ENCODE peak calls at places on chromosomes 6 and 20, in six cellular contexts. One of them, this sample, is unnamed.

GRCh38 chr6:6629416-6629815 is 40.9 kb downstream of the LY86 start:
- DNase-seq in uterus: no peak
- DNase-seq in A549: no peak
- DNase-seq in Peyer's patch: no peak
- DNase-seq in spleen: no peak
- DNase-seq in adrenal gland: no peak
- DNase-seq in this sample: no peak

GRCh38 chr6:2796884-2797283 is 31.7 kb downstream of the WRNIP1 start:
- DNase-seq in uterus: no peak
- DNase-seq in A549: no peak
- DNase-seq in Peyer's patch: no peak
- DNase-seq in spleen: no peak
- DNase-seq in adrenal gland: no peak
- DNase-seq in this sample: no peak

GRCh38 chr6:140731741-140732140 is 1357.3 kb upstream of the CITED2 start:
- DNase-seq in uterus: no peak
- DNase-seq in A549: no peak
- DNase-seq in Peyer's patch: no peak
- DNase-seq in spleen: no peak
- DNase-seq in adrenal gland: no peak
- DNase-seq in this sample: no peak

GRCh38 chr20:13442990-13443389 is 195.7 kb downstream of the TASP1 start:
- DNase-seq in uterus: no peak
- DNase-seq in A549: no peak
- DNase-seq in Peyer's patch: no peak
- DNase-seq in spleen: no peak
- DNase-seq in adrenal gland: no peak
- DNase-seq in this sample: no peak

GRCh38 chr6:137191238-137191637 is 17.8 kb upstream of the IL22RA2 start:
- DNase-seq in uterus: no peak
- DNase-seq in A549: no peak
- DNase-seq in Peyer's patch: no peak
- DNase-seq in spleen: no peak
- DNase-seq in adrenal gland: no peak
- DNase-seq in this sample: no peak

GRCh38 chr6:73460044-73460443 is 1.5 kb upstream of the MTO1 start:
- DNase-seq in uterus: no peak
- DNase-seq in A549: no peak
- DNase-seq in Peyer's patch: no peak
- DNase-seq in spleen: no peak
- DNase-seq in adrenal gland: no peak
- DNase-seq in this sample: no peak

GRCh38 chr6:143806282-143807102 is 36.6 kb upstream of the LTV1 start:
- DNase-seq in uterus: no peak
- DNase-seq in A549: no peak
- DNase-seq in Peyer's patch: no peak
- DNase-seq in spleen: no peak
- DNase-seq in adrenal gland: no peak
- DNase-seq in this sample: no peak

GRCh38 chr6:44022296-44022661 is 105.0 kb downstream of the MRPL14 start:
- DNase-seq in uterus: no peak
- DNase-seq in A549: no peak
- DNase-seq in Peyer's patch: no peak
- DNase-seq in spleen: no peak
- DNase-seq in adrenal gland: no peak
- DNase-seq in this sample: no peak

GRCh38 chr20:25135031-25135430 is 53.1 kb upstream of the VSX1 start:
- DNase-seq in uterus: no peak
- DNase-seq in A549: no peak
- DNase-seq in Peyer's patch: no peak
- DNase-seq in spleen: no peak
- DNase-seq in adrenal gland: no peak
- DNase-seq in this sample: no peak

GRCh38 chr20:9903048-9903651 is 64.3 kb upstream of the PAK5 start:
- DNase-seq in uterus: no peak
- DNase-seq in A549: peak
- DNase-seq in Peyer's patch: no peak
- DNase-seq in spleen: no peak
- DNase-seq in adrenal gland: no peak
- DNase-seq in this sample: no peak

GRCh38 chr6:87628424-87628823 is 38.5 kb downstream of the ORC3 start:
- DNase-seq in uterus: no peak
- DNase-seq in A549: no peak
- DNase-seq in Peyer's patch: no peak
- DNase-seq in spleen: no peak
- DNase-seq in adrenal gland: no peak
- DNase-seq in this sample: no peak

GRCh38 chr20:41081276-41081814 is 52.7 kb downstream of the TOP1 start:
- DNase-seq in uterus: no peak
- DNase-seq in A549: no peak
- DNase-seq in Peyer's patch: no peak
- DNase-seq in spleen: no peak
- DNase-seq in adrenal gland: no peak
- DNase-seq in this sample: no peak

GRCh38 chr6:6686748-6687601 is 98.5 kb downstream of the LY86 start:
- DNase-seq in uterus: peak
- DNase-seq in A549: peak
- DNase-seq in Peyer's patch: peak
- DNase-seq in spleen: peak
- DNase-seq in adrenal gland: peak
- DNase-seq in this sample: no peak

GRCh38 chr6:42138630-42139619 is 3.5 kb downstream of the C6orf132 start:
- DNase-seq in uterus: no peak
- DNase-seq in A549: no peak
- DNase-seq in Peyer's patch: no peak
- DNase-seq in spleen: no peak
- DNase-seq in adrenal gland: no peak
- DNase-seq in this sample: no peak

GRCh38 chr6:156534594-156534993 is 242.6 kb upstream of the ARID1B start:
- DNase-seq in uterus: no peak
- DNase-seq in A549: no peak
- DNase-seq in Peyer's patch: no peak
- DNase-seq in spleen: no peak
- DNase-seq in adrenal gland: no peak
- DNase-seq in this sample: no peak

GRCh38 chr6:58419321-58419720 is 1101.9 kb downstream of the PRIM2 start:
- DNase-seq in uterus: no peak
- DNase-seq in A549: no peak
- DNase-seq in Peyer's patch: no peak
- DNase-seq in spleen: no peak
- DNase-seq in adrenal gland: no peak
- DNase-seq in this sample: no peak

GRCh38 chr6:169251371-169251802 is 2.3 kb downstream of the THBS2 start:
- DNase-seq in uterus: peak
- DNase-seq in A549: no peak
- DNase-seq in Peyer's patch: no peak
- DNase-seq in spleen: no peak
- DNase-seq in adrenal gland: no peak
- DNase-seq in this sample: no peak

DNA sequence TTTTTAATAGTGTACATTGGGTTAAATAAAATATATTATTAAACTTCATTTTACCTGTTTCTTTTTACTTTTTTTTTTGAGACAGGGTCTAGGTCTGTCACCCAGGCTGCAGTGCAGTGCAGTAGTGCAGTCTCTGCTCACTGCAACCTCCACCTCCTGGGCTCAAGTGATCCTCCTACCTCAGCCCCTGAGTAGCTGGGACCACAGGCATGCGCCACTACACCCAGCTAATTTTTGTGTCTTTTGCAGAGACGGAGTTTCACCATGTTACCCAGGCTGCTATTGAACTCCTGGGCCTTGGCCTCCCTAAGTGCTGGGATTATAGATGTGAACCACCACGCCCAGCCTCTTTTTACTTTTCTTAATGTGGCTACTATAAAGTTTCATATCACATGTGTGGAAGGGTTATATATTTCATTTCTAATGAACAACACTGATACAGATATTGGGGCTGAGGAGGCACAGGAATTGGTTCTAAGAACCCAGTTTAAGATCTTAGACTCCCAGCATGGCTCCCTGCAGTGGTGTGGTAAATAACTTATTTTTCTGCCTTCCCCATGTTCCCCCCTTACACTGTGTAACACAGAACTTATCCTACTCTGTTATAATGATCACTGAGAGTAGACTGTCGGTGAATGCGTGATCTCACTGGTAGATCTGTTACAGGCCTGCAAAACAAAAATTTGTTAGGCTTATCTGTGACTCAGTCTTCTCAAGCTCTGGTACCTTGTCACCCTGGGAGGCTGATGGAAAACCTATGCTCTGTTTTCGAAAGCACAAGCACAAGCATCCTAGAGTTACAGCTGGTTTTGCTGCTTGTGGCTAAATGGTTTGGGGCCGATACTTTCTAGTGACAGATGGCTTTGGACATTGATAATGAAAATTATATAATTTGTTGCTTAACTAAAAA is 5.8 kb upstream of the ATXN1 start:
- DNase-seq in uterus: no peak
- DNase-seq in A549: no peak
- DNase-seq in Peyer's patch: no peak
- DNase-seq in spleen: no peak
- DNase-seq in adrenal gland: no peak
- DNase-seq in this sample: no peak
- H3K27ac ChIP-seq in uterus: no peak
- H3K27ac ChIP-seq in A549: peak
- H3K27ac ChIP-seq in Peyer's patch: peak
- H3K27ac ChIP-seq in spleen: no peak
- H3K27ac ChIP-seq in adrenal gland: no peak
- H3K27ac ChIP-seq in this sample: peak

GRCh38 chr6:19736066-19736465 is 101.1 kb upstream of the ID4 start:
- DNase-seq in uterus: no peak
- DNase-seq in A549: no peak
- DNase-seq in Peyer's patch: no peak
- DNase-seq in spleen: no peak
- DNase-seq in adrenal gland: no peak
- DNase-seq in this sample: no peak

GRCh38 chr6:19734519-19734918 is 102.7 kb upstream of the ID4 start:
- DNase-seq in uterus: no peak
- DNase-seq in A549: no peak
- DNase-seq in Peyer's patch: no peak
- DNase-seq in spleen: no peak
- DNase-seq in adrenal gland: no peak
- DNase-seq in this sample: no peak

GRCh38 chr6:19734061-19734460 is 103.1 kb upstream of the ID4 start:
- DNase-seq in uterus: no peak
- DNase-seq in A549: no peak
- DNase-seq in Peyer's patch: no peak
- DNase-seq in spleen: no peak
- DNase-seq in adrenal gland: no peak
- DNase-seq in this sample: no peak

DNA sequence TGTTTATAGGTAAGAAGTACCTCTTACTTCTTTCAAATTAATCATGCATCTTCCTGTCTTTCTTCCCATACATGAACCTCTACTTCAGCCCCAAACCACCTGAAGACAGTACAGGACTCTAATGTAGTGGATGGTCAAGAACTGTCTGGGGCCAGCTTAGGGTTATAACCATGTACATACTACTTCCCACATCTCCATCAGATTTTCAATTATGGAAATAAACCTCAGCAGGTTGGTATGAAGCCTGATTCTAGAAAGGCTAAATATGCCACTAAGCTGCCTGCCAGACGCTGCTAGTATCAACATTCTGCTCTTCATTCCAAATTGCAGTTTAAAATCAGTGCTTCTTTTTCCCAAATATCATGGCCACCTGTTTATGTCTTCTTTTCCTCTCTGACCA is 99.2 kb upstream of the ID4 start:
- DNase-seq in uterus: no peak
- DNase-seq in A549: no peak
- DNase-seq in Peyer's patch: no peak
- DNase-seq in spleen: no peak
- DNase-seq in adrenal gland: no peak
- DNase-seq in this sample: no peak
- TF ChIP-seq POLR2A in uterus: no peak
- TF ChIP-seq POLR2A in A549: no peak
- TF ChIP-seq POLR2A in Peyer's patch: no peak
- TF ChIP-seq POLR2A in spleen: no peak
- TF ChIP-seq POLR2A in adrenal gland: no peak
- TF ChIP-seq POLR2A in this sample: no peak

GRCh38 chr20:50470249-50470858 is 39.8 kb upstream of the PTPN1 start:
- DNase-seq in uterus: no peak
- DNase-seq in A549: no peak
- DNase-seq in Peyer's patch: no peak
- DNase-seq in spleen: no peak
- DNase-seq in adrenal gland: no peak
- DNase-seq in this sample: no peak
- TF ChIP-seq CTCF in uterus: no peak
- TF ChIP-seq CTCF in A549: no peak
- TF ChIP-seq CTCF in Peyer's patch: no peak
- TF ChIP-seq CTCF in spleen: no peak
- TF ChIP-seq CTCF in adrenal gland: no peak
- TF ChIP-seq CTCF in this sample: no peak

GRCh38 chr6:37142047-37142614 is 27.8 kb upstream of the PIM1 start:
- DNase-seq in uterus: no peak
- DNase-seq in A549: no peak
- DNase-seq in Peyer's patch: no peak
- DNase-seq in spleen: no peak
- DNase-seq in adrenal gland: no peak
- DNase-seq in this sample: no peak

GRCh38 chr6:37143585-37143984 is 26.4 kb upstream of the PIM1 start:
- DNase-seq in uterus: no peak
- DNase-seq in A549: no peak
- DNase-seq in Peyer's patch: no peak
- DNase-seq in spleen: no peak
- DNase-seq in adrenal gland: no peak
- DNase-seq in this sample: no peak

GRCh38 chr6:37139223-37139962 is 30.6 kb upstream of the PIM1 start:
- DNase-seq in uterus: no peak
- DNase-seq in A549: no peak
- DNase-seq in Peyer's patch: no peak
- DNase-seq in spleen: no peak
- DNase-seq in adrenal gland: no peak
- DNase-seq in this sample: no peak

GRCh38 chr6:37140145-37140544 is 29.8 kb upstream of the PIM1 start:
- DNase-seq in uterus: no peak
- DNase-seq in A549: no peak
- DNase-seq in Peyer's patch: no peak
- DNase-seq in spleen: no peak
- DNase-seq in adrenal gland: no peak
- DNase-seq in this sample: no peak

DNA sequence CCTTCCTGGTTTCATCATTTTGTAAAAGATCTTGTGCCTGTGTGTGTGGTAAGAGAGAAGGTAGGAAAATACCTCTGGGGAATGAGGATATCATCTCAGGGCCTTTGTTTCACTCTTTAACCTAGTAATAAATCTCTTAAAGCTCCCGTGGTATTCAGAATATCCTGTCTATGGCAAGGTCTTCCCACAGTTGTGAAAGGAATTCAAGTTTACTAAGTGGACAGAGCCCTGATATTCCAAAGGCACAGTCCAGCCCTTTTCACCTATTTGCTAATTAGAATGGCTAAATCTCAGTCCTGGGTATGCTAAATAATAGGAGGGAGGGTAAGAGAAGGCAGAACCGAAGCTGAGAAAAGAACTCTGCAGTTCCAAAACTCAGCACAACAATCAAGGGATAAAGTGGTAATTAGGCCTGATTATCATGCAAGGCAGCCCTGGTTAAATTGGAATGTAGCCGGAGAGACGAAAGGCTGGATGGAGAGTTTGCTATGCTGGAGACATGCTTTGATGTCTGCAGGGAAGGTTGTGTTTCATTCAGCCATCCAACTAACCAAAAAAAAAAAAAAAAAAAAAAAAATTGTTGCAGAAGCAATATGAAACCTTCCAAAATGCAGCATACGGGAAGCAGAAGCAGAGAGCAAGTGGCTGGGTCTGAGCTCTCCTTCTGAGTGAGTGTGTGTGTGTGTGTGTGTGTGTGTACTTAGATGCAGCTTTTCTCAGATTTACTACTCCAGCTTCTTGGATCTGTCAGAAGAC is 28.5 kb upstream of the PIM1 start:
- DNase-seq in uterus: peak
- DNase-seq in A549: no peak
- DNase-seq in Peyer's patch: no peak
- DNase-seq in spleen: no peak
- DNase-seq in adrenal gland: no peak
- DNase-seq in this sample: no peak
- H3K27ac ChIP-seq in uterus: peak
- H3K27ac ChIP-seq in A549: peak
- H3K27ac ChIP-seq in Peyer's patch: peak
- H3K27ac ChIP-seq in spleen: peak
- H3K27ac ChIP-seq in adrenal gland: no peak
- H3K27ac ChIP-seq in this sample: peak

This sample was measured in esophagus muscularis mucosa.